ENCODE peak calls at places on chromosomes 13 and 19, in ten cellular contexts. E is IMR-90; M is neuronal stem cell; K is hepatocyte; R is CD8-positive, alpha-beta T cell; Z is body of pancreas; F is H9; B is uterus; Q is GM23248; G is upper lobe of right lung. D is an unnamed sample. For H3K4me1, the result is how much of the 10 kb centered on the place peaks cover.

GRCh38 chr13:112010714-112011113 is 56.2 kb upstream of the SOX1 start:
- DNase-seq in E (no peak), M (no peak), K (no peak), R (no peak), Z (no peak), F (no peak), B (no peak), Q (no peak), G (no peak), D (no peak)

GRCh38 chr13:30792257-30793000 is 57.1 kb downstream of the ALOX5AP start:
- DNase-seq in E (peak), M (peak), K (peak), R (peak), Z (peak), F (peak), B (peak), Q (peak), G (peak), D (peak)

GRCh38 chr13:77502104-77502720 is 33.3 kb upstream of the SCEL start:
- DNase-seq in E (no peak), M (no peak), K (no peak), R (no peak), Z (no peak), F (no peak), B (no peak), Q (no peak), G (no peak), D (no peak)

GRCh38 chr19:50330365-50331078 is 1.3 kb upstream of the KCNC3 start:
- DNase-seq in E (peak), M (peak), K (peak), R (peak), Z (peak), F (peak), B (peak), Q (peak), G (peak), D (peak)

GRCh38 chr13:110524484-110525254 is 36.9 kb downstream of the RAB20 start:
- DNase-seq in E (no peak), M (no peak), K (no peak), R (no peak), Z (peak), F (no peak), B (no peak), Q (no peak), G (peak), D (no peak)

GRCh38 chr13:40186636-40187323 is 479.7 kb downstream of the FOXO1 start:
- DNase-seq in E (no peak), M (no peak), K (no peak), R (no peak), Z (no peak), F (no peak), B (no peak), Q (no peak), G (no peak), D (no peak)

GRCh38 chr19:29489182-29489951 is 36.4 kb upstream of the VSTM2B start:
- DNase-seq in E (no peak), M (no peak), K (no peak), R (no peak), Z (no peak), F (no peak), B (no peak), Q (no peak), G (peak), D (no peak)

GRCh38 chr13:94195715-94196114 is 283.8 kb downstream of the DCT start:
- DNase-seq in E (peak), M (no peak), K (peak), R (no peak), Z (peak), F (no peak), B (no peak), Q (peak), G (no peak), D (no peak)

GRCh38 chr19:28234637-28235036 is 978.3 kb downstream of the UQCRFS1 start:
- DNase-seq in E (no peak), M (no peak), K (peak), R (no peak), Z (no peak), F (no peak), B (no peak), Q (peak), G (no peak), D (no peak)

GRCh38 chr13:42041684-42042035 is 6.8 kb upstream of the DGKH start:
- DNase-seq in E (peak), M (peak), K (peak), R (no peak), Z (peak), F (peak), B (peak), Q (peak), G (peak), D (peak)

GRCh38 chr13:19791953-19792537 is 9.3 kb upstream of the PSPC1 start:
- DNase-seq in E (no peak), M (no peak), K (no peak), R (no peak), Z (no peak), F (peak), B (no peak), Q (no peak), G (no peak), D (no peak)

GRCh38 chr19:38725469-38726283 is 18.6 kb downstream of the CAPN12 start:
- DNase-seq in E (no peak), M (no peak), K (no peak), R (no peak), Z (no peak), F (no peak), B (peak), Q (no peak), G (no peak), D (no peak)

GRCh38 chr19:18967358-18968146 is 26.5 kb upstream of the HOMER3 start:
- DNase-seq in E (peak), M (no peak), K (peak), R (no peak), Z (peak), F (no peak), B (peak), Q (peak), G (peak), D (no peak)

GRCh38 chr19:17456127-17456526 is 4.6 kb downstream of the NXNL1 start:
- DNase-seq in E (no peak), M (no peak), K (no peak), R (no peak), Z (no peak), F (no peak), B (no peak), Q (no peak), G (no peak), D (no peak)

GRCh38 chr13:93289842-93290241 is 63.2 kb downstream of the GPC6 start:
- DNase-seq in E (no peak), M (no peak), K (no peak), R (no peak), Z (no peak), F (no peak), B (no peak), Q (peak), G (no peak), D (no peak)

GRCh38 chr13:82597737-82598136 is 1284.5 kb downstream of the SLITRK1 start:
- DNase-seq in E (no peak), M (peak), K (no peak), R (no peak), Z (no peak), F (peak), B (no peak), Q (no peak), G (no peak), D (no peak)

GRCh38 chr13:36148436-36148835 is 17.3 kb upstream of the DCLK1 start:
- DNase-seq in E (no peak), M (no peak), K (no peak), R (no peak), Z (no peak), F (no peak), B (no peak), Q (peak), G (no peak), D (no peak)

GRCh38 chr13:44174769-44175425 is 198.7 kb upstream of the SERP2 start:
- DNase-seq in E (peak), M (no peak), K (peak), R (no peak), Z (no peak), F (no peak), B (no peak), Q (peak), G (no peak), D (no peak)

GRCh38 chr19:50638576-50638975 is 1.1 kb downstream of the SYT3 start:
- DNase-seq in E (no peak), M (no peak), K (no peak), R (no peak), Z (no peak), F (no peak), B (no peak), Q (no peak), G (no peak), D (no peak)

GRCh38 chr13:106517151-106517847 is 18.2 kb downstream of the EFNB2 start:
- DNase-seq in E (no peak), M (no peak), K (no peak), R (no peak), Z (no peak), F (no peak), B (no peak), Q (no peak), G (no peak), D (no peak)

GRCh38 chr19:4369888-4370260 is 26.5 kb downstream of the MPND start:
- DNase-seq in E (peak), M (no peak), K (no peak), R (peak), Z (no peak), F (peak), B (no peak), Q (no peak), G (peak), D (peak)

GRCh38 chr19:12784871-12785430 is 6.3 kb upstream of the JUNB start:
- DNase-seq in E (peak), M (no peak), K (no peak), R (no peak), Z (no peak), F (no peak), B (no peak), Q (peak), G (no peak), D (no peak)

GRCh38 chr19:12787458-12787857 is 3.8 kb upstream of the JUNB start:
- DNase-seq in E (no peak), M (no peak), K (no peak), R (no peak), Z (no peak), F (no peak), B (no peak), Q (no peak), G (no peak), D (no peak)

GRCh38 chr19:12786950-12787349 is 4.3 kb upstream of the JUNB start:
- DNase-seq in E (no peak), M (no peak), K (no peak), R (no peak), Z (no peak), F (no peak), B (no peak), Q (no peak), G (no peak), D (no peak)

GRCh38 chr19:12785431-12786011 is 5.8 kb upstream of the JUNB start:
- DNase-seq in E (no peak), M (no peak), K (no peak), R (no peak), Z (peak), F (no peak), B (no peak), Q (peak), G (peak), D (no peak)

DNA sequence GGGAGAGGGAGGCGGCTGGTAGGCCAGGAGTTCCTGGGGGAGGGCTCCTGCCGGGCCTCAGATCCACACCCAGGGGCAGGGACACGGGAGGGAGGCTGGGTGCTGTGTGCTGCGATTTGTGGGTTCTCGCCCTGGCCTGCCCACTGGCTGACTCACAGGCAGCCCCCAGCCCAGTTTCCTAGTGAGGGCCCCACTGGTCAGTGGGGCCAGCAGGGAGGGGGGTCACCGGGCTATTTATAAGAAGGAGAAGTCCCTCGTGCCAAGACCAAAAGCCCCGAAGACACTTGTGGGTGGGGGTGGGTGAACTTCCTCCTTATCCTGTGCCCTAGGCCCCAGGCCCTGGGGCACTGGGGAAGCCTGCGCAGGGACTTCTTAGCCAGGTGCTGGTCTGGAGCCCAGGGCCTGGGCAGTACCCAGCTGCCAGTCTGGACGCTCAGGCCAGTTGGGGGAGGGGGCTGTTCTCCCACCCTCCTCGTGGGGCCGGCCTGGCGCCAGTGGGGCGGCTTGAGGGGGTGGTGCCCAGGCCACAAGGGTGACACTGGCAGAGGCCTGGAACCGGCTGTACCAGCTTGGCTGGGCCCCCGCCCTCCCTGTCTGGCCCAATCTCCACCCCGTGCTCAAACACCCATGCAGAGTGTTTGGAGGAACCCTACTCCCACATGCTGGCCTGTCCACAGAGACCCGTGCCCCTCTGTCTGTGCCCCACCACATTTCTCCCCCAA is 5.0 kb upstream of the JUNB start:
- DNase-seq in E (no peak), M (no peak), K (no peak), R (no peak), Z (peak), F (no peak), B (no peak), Q (no peak), G (peak), D (peak)
- H3K4me1 ChIP-seq in E (half or more), M (under half), K (half or more), R (half or more), Z (half or more), F (under half), B (under half), Q (under half), G (half or more), D (half or more)

GRCh38 chr13:100789481-100789880 is 114.9 kb upstream of the TMTC4 start:
- DNase-seq in E (no peak), M (no peak), K (peak), R (no peak), Z (no peak), F (no peak), B (no peak), Q (peak), G (peak), D (no peak)

GRCh38 chr13:100789968-100790367 is 115.4 kb upstream of the TMTC4 start:
- DNase-seq in E (no peak), M (no peak), K (no peak), R (no peak), Z (no peak), F (no peak), B (no peak), Q (peak), G (no peak), D (no peak)

GRCh38 chr13:100788540-100788939 is 113.9 kb upstream of the TMTC4 start:
- DNase-seq in E (no peak), M (no peak), K (no peak), R (no peak), Z (no peak), F (no peak), B (no peak), Q (no peak), G (no peak), D (no peak)

GRCh38 chr13:100787899-100788298 is 113.3 kb upstream of the TMTC4 start:
- DNase-seq in E (no peak), M (no peak), K (no peak), R (no peak), Z (no peak), F (no peak), B (no peak), Q (no peak), G (no peak), D (no peak)

DNA sequence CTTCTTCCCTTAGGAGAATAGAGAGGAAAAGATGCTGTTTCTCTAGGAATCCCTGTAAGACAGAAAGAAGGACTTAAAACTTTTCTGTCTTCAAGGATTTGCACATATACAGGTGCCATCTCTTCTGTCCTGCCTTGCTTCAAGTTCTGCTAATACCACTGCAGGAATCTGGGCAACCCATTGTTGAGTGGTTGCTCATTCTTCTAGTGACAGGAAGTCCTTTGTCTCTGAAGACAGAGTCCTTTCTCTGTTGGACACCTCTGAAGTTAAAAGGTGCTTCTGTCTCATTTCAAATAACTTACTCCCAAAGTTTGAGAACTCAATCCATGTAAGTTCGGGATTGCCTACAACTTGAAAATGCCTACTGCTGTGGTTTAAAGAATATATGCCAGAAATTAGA is 114.4 kb upstream of the TMTC4 start:
- DNase-seq in E (no peak), M (no peak), K (no peak), R (no peak), Z (no peak), F (no peak), B (no peak), Q (no peak), G (no peak), D (no peak)
- H3K4me1 ChIP-seq in E (under half), M (under half), K (under half), R (under half), Z (under half), F (under half), B (under half), Q (under half), G (under half), D (under half)

GRCh38 chr19:677201-677600 is 1.0 kb downstream of the FSTL3 start:
- DNase-seq in E (peak), M (no peak), K (peak), R (no peak), Z (peak), F (no peak), B (peak), Q (peak), G (peak), D (no peak)

GRCh38 chr19:677601-678380 is 1.6 kb downstream of the FSTL3 start:
- DNase-seq in E (no peak), M (no peak), K (peak), R (no peak), Z (no peak), F (no peak), B (no peak), Q (peak), G (peak), D (no peak)

GRCh38 chr19:676007-676342 is 217 bp upstream of the FSTL3 start:
- DNase-seq in E (no peak), M (no peak), K (no peak), R (no peak), Z (no peak), F (no peak), B (no peak), Q (no peak), G (no peak), D (no peak)

GRCh38 chr19:674282-675151 is 1.7 kb upstream of the FSTL3 start:
- DNase-seq in E (no peak), M (no peak), K (peak), R (no peak), Z (no peak), F (no peak), B (peak), Q (no peak), G (no peak), D (no peak)

GRCh38 chr19:676343-677105 is at the start of gene FSTL3:
- DNase-seq in E (no peak), M (no peak), K (peak), R (no peak), Z (no peak), F (no peak), B (peak), Q (peak), G (no peak), D (no peak)
- H3K4me1 ChIP-seq in E (under half), M (under half), K (under half), R (under half), Z (under half), F (under half), B (under half), Q (under half), G (under half), D (under half)

DNA sequence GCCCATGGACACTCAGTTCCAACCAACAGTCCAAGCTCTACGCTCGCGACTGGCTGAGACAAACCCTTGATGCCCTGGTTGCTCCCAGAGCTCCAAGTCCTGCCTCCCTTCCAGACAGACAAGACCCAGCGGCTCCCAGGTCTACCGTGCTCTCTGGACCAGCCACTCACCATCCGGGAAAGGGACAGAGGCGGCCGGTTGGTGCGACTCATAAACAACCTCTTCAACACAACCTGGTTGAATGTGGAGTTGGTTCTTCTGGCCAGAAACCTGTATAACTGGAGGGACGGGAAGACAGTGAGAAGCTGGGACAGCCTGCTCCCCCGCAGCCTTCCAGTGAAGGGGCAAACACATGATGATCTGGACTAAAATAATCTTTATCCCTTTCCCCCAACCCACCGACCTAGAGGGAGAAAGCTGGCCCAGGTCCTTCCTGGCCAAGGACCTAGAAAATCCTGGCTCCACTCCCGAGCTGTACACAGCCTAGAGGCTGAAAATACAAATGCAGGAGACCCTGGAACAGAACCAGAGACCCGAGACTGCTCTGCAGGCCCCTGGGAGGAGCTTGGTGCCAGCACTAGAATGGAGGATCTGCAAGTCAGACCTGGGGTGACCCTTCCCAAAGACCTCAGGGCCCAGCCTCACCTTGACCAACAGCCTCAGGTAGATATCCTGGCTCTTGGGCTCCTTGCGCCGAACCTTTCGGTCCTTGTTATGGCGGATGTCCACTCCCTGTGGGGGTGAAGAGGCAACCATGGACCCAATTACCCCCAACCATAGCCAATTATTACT is 1.6 kb downstream of the RPL18 start:
- DNase-seq in E (no peak), M (no peak), K (peak), R (no peak), Z (no peak), F (peak), B (no peak), Q (peak), G (no peak), D (no peak)
- H3K4me1 ChIP-seq in E (under half), M (under half), K (under half), R (under half), Z (under half), F (under half), B (under half), Q (under half), G (under half), D (under half)

GRCh38 chr19:1847348-1847683 is 967 bp downstream of the REXO1 start:
- DNase-seq in E (no peak), M (no peak), K (no peak), R (no peak), Z (no peak), F (no peak), B (no peak), Q (no peak), G (no peak), D (no peak)

GRCh38 chr19:1849132-1849474 is 820 bp upstream of the REXO1 start:
- DNase-seq in E (no peak), M (no peak), K (no peak), R (no peak), Z (no peak), F (no peak), B (no peak), Q (no peak), G (no peak), D (no peak)

GRCh38 chr19:1847684-1848398 is 442 bp downstream of the REXO1 start:
- DNase-seq in E (peak), M (no peak), K (peak), R (no peak), Z (no peak), F (no peak), B (no peak), Q (peak), G (peak), D (no peak)

GRCh38 chr19:1849999-1850398 is 1.7 kb upstream of the REXO1 start:
- DNase-seq in E (no peak), M (no peak), K (no peak), R (no peak), Z (no peak), F (no peak), B (no peak), Q (no peak), G (no peak), D (no peak)

GRCh38 chr19:1848399-1849131 is at the start of gene REXO1:
- DNase-seq in E (peak), M (peak), K (peak), R (peak), Z (peak), F (peak), B (peak), Q (peak), G (peak), D (peak)
- H3K4me1 ChIP-seq in E (under half), M (under half), K (under half), R (half or more), Z (half or more), F (under half), B (under half), Q (under half), G (half or more), D (under half)